ENCODE peak calls at places on chromosomes 11 and 22, in eight cellular contexts. M is left lobe of liver, W is fibroblast of the aortic adventitia, P is NCI-H1930, D is T-helper 1 cell, A is body of pancreas, J is SJCRH30, X is A172. I is an unnamed sample.

GRCh38 chr11:42043312-42043711 is 583.9 kb upstream of the LRRC4C start:
- DNase-seq in M (no peak), W (peak; percentile 2), P (no peak), D (no peak), A (no peak), J (no peak), X (no peak), I (no peak)

GRCh38 chr11:30406978-30407762 is 84.3 kb downstream of the ARL14EP start:
- DNase-seq in M (no peak), W (no peak), P (no peak), D (no peak), A (no peak), J (peak; percentile 68), X (no peak), I (no peak)

GRCh38 chr11:130209128-130209932 is 49.7 kb downstream of the ST14 start:
- DNase-seq in M (peak; percentile 36), W (no peak), P (no peak), D (no peak), A (peak; percentile 6), J (no peak), X (no peak), I (no peak)

GRCh38 chr11:68677432-68677831 is 6.9 kb upstream of the GAL start:
- DNase-seq in M (no peak), W (peak; percentile 55), P (no peak), D (no peak), A (peak; percentile 30), J (peak; percentile 88), X (peak; percentile 95), I (no peak)

GRCh38 chr22:19718255-19719054 is 4.2 kb downstream of the SEPTIN5 start:
- DNase-seq in M (no peak), W (no peak), P (no peak), D (no peak), A (no peak), J (no peak), X (no peak), I (no peak)

GRCh38 chr22:46843691-46844297 is 81.3 kb downstream of the TBC1D22A start:
- DNase-seq in M (no peak), W (peak; percentile 23), P (no peak), D (no peak), A (no peak), J (peak; percentile 72), X (peak; percentile 24), I (no peak)

GRCh38 chr11:37926772-37927171 is 1328.7 kb upstream of the RAG2 start:
- DNase-seq in M (no peak), W (no peak), P (no peak), D (no peak), A (no peak), J (no peak), X (no peak), I (no peak)

GRCh38 chr11:47270331-47271271 is 668 bp downstream of the MADD start:
- DNase-seq in M (no peak), W (peak; percentile 67), P (no peak), D (peak; percentile 32), A (peak; percentile 41), J (peak; percentile 19), X (peak; percentile 51), I (no peak)

GRCh38 chr11:1934326-1935155 is 12.6 kb upstream of the MRPL23 start:
- DNase-seq in M (no peak), W (no peak), P (no peak), D (no peak), A (no peak), J (no peak), X (no peak), I (no peak)

GRCh38 chr11:122105009-122105828 is 10.8 kb downstream of the BLID start:
- DNase-seq in M (no peak), W (no peak), P (no peak), D (no peak), A (no peak), J (no peak), X (peak; percentile 62), I (no peak)

GRCh38 chr11:100687032-100687629 is at the start of gene ARHGAP42:
- DNase-seq in M (peak; percentile 81), W (peak; percentile 50), P (no peak), D (no peak), A (peak; percentile 58), J (peak; percentile 78), X (no peak), I (no peak)

GRCh38 chr11:62069961-62070919 is 53.6 kb upstream of the INCENP start:
- DNase-seq in M (no peak), W (no peak), P (no peak), D (no peak), A (peak; percentile 35), J (no peak), X (no peak), I (no peak)

GRCh38 chr22:40720538-40721256 is 41.4 kb downstream of the MCHR1 start:
- DNase-seq in M (no peak), W (peak; percentile 16), P (no peak), D (no peak), A (no peak), J (no peak), X (peak; percentile 69), I (no peak)

GRCh38 chr11:111429066-111429506 is 50.0 kb upstream of the POU2AF1 start:
- DNase-seq in M (peak; percentile 62), W (peak; percentile 84), P (no peak), D (peak; percentile 27), A (peak; percentile 79), J (no peak), X (peak; percentile 37), I (peak; percentile 7)

GRCh38 chr11:67352546-67353316 is 615 bp downstream of the POLD4 start:
- DNase-seq in M (peak; percentile 55), W (no peak), P (no peak), D (no peak), A (peak; percentile 56), J (no peak), X (no peak), I (no peak)

GRCh38 chr11:26865703-26866102 is 128.2 kb upstream of the FIBIN start:
- DNase-seq in M (no peak), W (no peak), P (no peak), D (no peak), A (no peak), J (no peak), X (no peak), I (no peak)

GRCh38 chr11:104332110-104332509 is 168.2 kb upstream of the PDGFD start:
- DNase-seq in M (no peak), W (no peak), P (no peak), D (no peak), A (peak; percentile 17), J (peak; percentile 26), X (no peak), I (no peak)

GRCh38 chr11:126011220-126011619 is 51.4 kb downstream of the CDON start:
- DNase-seq in M (no peak), W (no peak), P (no peak), D (no peak), A (no peak), J (no peak), X (no peak), I (no peak)

GRCh38 chr11:93904711-93905110 is 54.3 kb upstream of the VSTM5 start:
- DNase-seq in M (no peak), W (no peak), P (no peak), D (no peak), A (no peak), J (no peak), X (peak; percentile 4), I (no peak)

GRCh38 chr11:59545179-59546020 is 34.1 kb downstream of the OR4D9 start:
- DNase-seq in M (peak; percentile 34), W (peak; percentile 39), P (peak; percentile 30), D (no peak), A (no peak), J (no peak), X (peak; percentile 98), I (no peak)

GRCh38 chr11:20310137-20310536 is 53.4 kb upstream of the HTATIP2 start:
- DNase-seq in M (no peak), W (no peak), P (peak; percentile 14), D (no peak), A (no peak), J (peak; percentile 52), X (no peak), I (no peak)

GRCh38 chr11:108432783-108433182 is 34.5 kb downstream of the C11orf65 start:
- DNase-seq in M (no peak), W (peak; percentile 47), P (no peak), D (no peak), A (no peak), J (no peak), X (peak; percentile 84), I (no peak)

GRCh38 chr11:84871116-84871515 is 756.0 kb downstream of the DLG2 start:
- DNase-seq in M (no peak), W (no peak), P (no peak), D (no peak), A (no peak), J (no peak), X (no peak), I (no peak)

GRCh38 chr11:67264886-67265632 is 1.2 kb upstream of the GRK2 start:
- DNase-seq in M (no peak), W (no peak), P (no peak), D (no peak), A (no peak), J (no peak), X (no peak), I (no peak)

GRCh38 chr11:1117970-1118369 is 39.8 kb upstream of the MUC5AC start:
- DNase-seq in M (no peak), W (no peak), P (no peak), D (no peak), A (no peak), J (peak; percentile 0), X (no peak), I (no peak)

GRCh38 chr11:72233056-72233772 is 8.6 kb downstream of the INPPL1 start:
- DNase-seq in M (peak; percentile 40), W (no peak), P (no peak), D (no peak), A (no peak), J (no peak), X (no peak), I (no peak)

I was measured in effector CD8-positive, alpha-beta T cell.